ENCODE peak calls at places on chromosomes 6 and 20, in eight cellular contexts. D, F, U, R, A, C, L and N are unnamed samples.

GRCh38 chr6:487956-488355 is 96.4 kb downstream of the IRF4 start:
- DNase-seq in D (no peak), F (no peak), U (no peak), R (peak; percentile 21), A (no peak), C (no peak), L (no peak), N (no peak)

GRCh38 chr6:118668761-118669411 is 17.5 kb upstream of the CEP85L start:
- DNase-seq in D (no peak), F (no peak), U (no peak), R (no peak), A (no peak), C (no peak), L (no peak), N (no peak)

GRCh38 chr6:111625511-111626331 is 20.0 kb upstream of the TRAF3IP2 start:
- DNase-seq in D (peak; percentile 79), F (no peak), U (no peak), R (no peak), A (no peak), C (no peak), L (no peak), N (no peak)

GRCh38 chr6:39362487-39362865 is 40.0 kb upstream of the KCNK16 start:
- DNase-seq in D (no peak), F (no peak), U (no peak), R (no peak), A (no peak), C (no peak), L (peak; percentile 48), N (no peak)

GRCh38 chr6:164114656-164115055 is 700.1 kb downstream of the QKI start:
- DNase-seq in D (no peak), F (no peak), U (no peak), R (no peak), A (no peak), C (no peak), L (no peak), N (no peak)

GRCh38 chr6:21953831-21954801 is 342.7 kb downstream of the PRL start:
- DNase-seq in D (no peak), F (no peak), U (no peak), R (peak; percentile 33), A (no peak), C (no peak), L (peak; percentile 9), N (no peak)

GRCh38 chr20:19973920-19974620 is 43.1 kb upstream of the NAA20 start:
- DNase-seq in D (peak; percentile 93), F (peak; percentile 83), U (peak; percentile 83), R (peak; percentile 50), A (no peak), C (no peak), L (no peak), N (no peak)

GRCh38 chr6:80197474-80197873 is 91.0 kb downstream of the BCKDHB start:
- DNase-seq in D (no peak), F (no peak), U (no peak), R (no peak), A (no peak), C (no peak), L (no peak), N (no peak)

GRCh38 chr6:14965340-14966102 is 280.3 kb upstream of the JARID2 start:
- DNase-seq in D (no peak), F (no peak), U (no peak), R (no peak), A (no peak), C (no peak), L (no peak), N (no peak)

GRCh38 chr20:15119852-15120251 is 782.4 kb upstream of the FLRT3 start:
- DNase-seq in D (no peak), F (no peak), U (no peak), R (no peak), A (no peak), C (no peak), L (no peak), N (no peak)

GRCh38 chr6:47094351-47094925 is 52.3 kb upstream of the ADGRF1 start:
- DNase-seq in D (no peak), F (no peak), U (peak; percentile 44), R (peak; percentile 24), A (no peak), C (no peak), L (peak; percentile 32), N (no peak)

GRCh38 chr6:77638129-77638830 is 14.6 kb upstream of the MEI4 start:
- DNase-seq in D (no peak), F (no peak), U (no peak), R (no peak), A (no peak), C (no peak), L (no peak), N (no peak)

GRCh38 chr20:57420571-57421257 is 29.5 kb downstream of the RBM38 start:
- DNase-seq in D (no peak), F (no peak), U (no peak), R (no peak), A (no peak), C (no peak), L (no peak), N (no peak)

GRCh38 chr20:11178946-11179654 is 505.3 kb upstream of the JAG1 start:
- DNase-seq in D (no peak), F (no peak), U (no peak), R (no peak), A (peak; percentile 88), C (no peak), L (no peak), N (no peak)

GRCh38 chr6:41371461-41371991 is 36.1 kb downstream of the NCR2 start:
- DNase-seq in D (peak; percentile 76), F (peak; percentile 15), U (no peak), R (peak; percentile 38), A (no peak), C (no peak), L (peak; percentile 82), N (peak; percentile 27)

GRCh38 chr20:38723982-38724602 is at the start of gene SLC32A1:
- DNase-seq in D (no peak), F (no peak), U (no peak), R (no peak), A (no peak), C (no peak), L (peak; percentile 80), N (no peak)

GRCh38 chr20:22700387-22700786 is 116.0 kb upstream of the FOXA2 start:
- DNase-seq in D (no peak), F (no peak), U (peak; percentile 24), R (no peak), A (no peak), C (no peak), L (no peak), N (no peak)

GRCh38 chr6:55040102-55040848 is 134.0 kb upstream of the HCRTR2 start:
- DNase-seq in D (no peak), F (peak; percentile 3), U (no peak), R (no peak), A (no peak), C (no peak), L (no peak), N (no peak)

GRCh38 chr6:166515072-166515810 is 71.2 kb downstream of the RAMACL start:
- DNase-seq in D (no peak), F (no peak), U (no peak), R (peak; percentile 13), A (peak; percentile 55), C (no peak), L (no peak), N (no peak)

GRCh38 chr6:126529605-126530004 is 189.7 kb downstream of the CENPW start:
- DNase-seq in D (no peak), F (no peak), U (no peak), R (no peak), A (no peak), C (no peak), L (no peak), N (no peak)

GRCh38 chr20:45959956-45960630 is 11.9 kb downstream of the ZNF335 start:
- DNase-seq in D (peak; percentile 40), F (no peak), U (no peak), R (no peak), A (no peak), C (no peak), L (no peak), N (no peak)

GRCh38 chr20:45962031-45962755 is 9.8 kb downstream of the ZNF335 start:
- DNase-seq in D (peak; percentile 58), F (no peak), U (no peak), R (no peak), A (no peak), C (no peak), L (no peak), N (no peak)

GRCh38 chr20:45958593-45958992 is 13.4 kb downstream of the ZNF335 start:
- DNase-seq in D (peak; percentile 9), F (no peak), U (no peak), R (no peak), A (no peak), C (no peak), L (no peak), N (no peak)

GRCh38 chr20:45957021-45957941 is 14.7 kb downstream of the ZNF335 start:
- DNase-seq in D (peak; percentile 56), F (no peak), U (no peak), R (no peak), A (no peak), C (no peak), L (no peak), N (no peak)

GRCh38 chr20:45959126-45959525 is 12.9 kb downstream of the ZNF335 start:
- DNase-seq in D (peak; percentile 57), F (no peak), U (no peak), R (no peak), A (no peak), C (no peak), L (no peak), N (no peak)
- TF ChIP-seq POLR2AphosphoS5 in D (no peak), F (no peak), U (no peak), R (no peak), A (no peak), C (no peak), L (no peak), N (no peak)

GRCh38 chr20:41317536-41318270 is at the start of gene ZHX3:
- DNase-seq in D (peak; percentile 99), F (peak; percentile 91), U (peak; percentile 93), R (peak; percentile 98), A (peak; percentile 85), C (peak; percentile 91), L (peak; percentile 97), N (peak; percentile 100)
- TF ChIP-seq POLR2AphosphoS5 in D (peak; percentile 90), F (peak; percentile 7), U (peak; percentile 66), R (peak; percentile 78), A (peak; percentile 74), C (no peak), L (peak; percentile 81), N (peak; percentile 53)

GRCh38 chr6:148107911-148108310 is 234.7 kb upstream of the SASH1 start:
- DNase-seq in D (no peak), F (no peak), U (no peak), R (no peak), A (no peak), C (no peak), L (no peak), N (no peak)
- TF ChIP-seq POLR2AphosphoS5 in D (no peak), F (no peak), U (no peak), R (no peak), A (no peak), C (no peak), L (no peak), N (no peak)

DNA sequence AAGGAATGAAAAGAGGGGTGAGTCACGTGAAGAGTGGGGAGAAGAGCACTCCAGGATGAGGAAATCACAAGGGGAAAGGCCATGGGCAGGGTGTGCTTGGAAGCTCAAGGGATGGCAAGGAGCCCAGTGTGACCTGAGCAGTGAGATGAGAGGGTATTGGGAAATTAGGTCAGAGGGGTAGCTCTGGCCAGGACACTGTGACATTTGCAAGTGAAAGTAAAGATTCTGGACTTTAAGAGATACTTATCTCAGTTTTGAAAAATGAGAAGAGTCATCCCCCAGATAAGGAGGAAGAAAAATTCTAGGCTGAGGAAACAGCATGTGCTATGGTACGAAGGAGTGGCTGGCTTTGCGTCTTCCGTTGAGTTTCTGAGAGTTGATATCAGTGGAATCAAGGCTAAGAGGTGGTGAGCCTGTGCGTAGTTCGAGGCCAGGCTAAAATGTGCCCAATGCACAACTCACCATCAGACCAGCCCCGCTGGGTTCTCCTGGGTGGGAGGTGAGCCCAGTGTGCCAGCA is 79.9 kb downstream of the GCLC start:
- DNase-seq in D (peak; percentile 72), F (no peak), U (peak; percentile 57), R (peak; percentile 13), A (no peak), C (no peak), L (no peak), N (no peak)
- TF ChIP-seq POLR2AphosphoS5 in D (no peak), F (no peak), U (peak; percentile 43), R (no peak), A (no peak), C (no peak), L (no peak), N (peak; percentile 92)